ENCODE peak calls at places on chromosome 7, in eight cellular contexts. J is psoas muscle, R is WTC11, A is lung, U is type B pancreatic cell, Q is mucosa of descending colon, M is GM23338, X is AG04450. E is an unnamed sample.

GRCh38 chr7:50418086-50418515 is 32.0 kb downstream of the FIGNL1 start:
- DNase-seq in A (peak; percentile 68), R (peak; percentile 89), M (peak; percentile 96), J (peak; percentile 68), U (no peak), Q (peak; percentile 71), X (peak; percentile 36), E (peak; percentile 90)

GRCh38 chr7:5419523-5420107 is 4.0 kb downstream of the TNRC18 start:
- DNase-seq in U (no peak), R (peak; percentile 46), M (peak; percentile 75), Q (peak; percentile 61), J (no peak), X (no peak), A (no peak), E (peak; percentile 63)

GRCh38 chr7:135308583-135309327 is 75.1 kb downstream of the STRA8 start:
- DNase-seq in R (no peak), A (no peak), U (no peak), X (no peak), J (no peak), Q (no peak), M (no peak), E (no peak)

GRCh38 chr7:26487780-26488535 is 196.3 kb downstream of the SNX10 start:
- DNase-seq in J (no peak), A (no peak), X (no peak), U (no peak), Q (no peak), R (no peak), M (no peak), E (no peak)

GRCh38 chr7:100803398-100804161 is 23.7 kb downstream of the EPHB4 start:
- DNase-seq in M (peak; percentile 87), A (peak; percentile 90), X (peak; percentile 63), Q (no peak), J (peak; percentile 79), U (no peak), R (peak; percentile 59), E (peak; percentile 64)

GRCh38 chr7:4100148-4100547 is 581.9 kb upstream of the FOXK1 start:
- DNase-seq in R (no peak), A (no peak), M (no peak), X (no peak), Q (no peak), U (no peak), J (no peak), E (no peak)

GRCh38 chr7:520503-521161 is 986 bp upstream of the PDGFA start:
- DNase-seq in A (no peak), U (no peak), Q (no peak), J (no peak), R (peak; percentile 52), X (no peak), M (peak; percentile 74), E (no peak)

GRCh38 chr7:101370836-101371235 is 8.2 kb downstream of the COL26A1 start:
- DNase-seq in J (no peak), R (no peak), M (no peak), A (no peak), X (no peak), U (no peak), Q (no peak), E (no peak)

GRCh38 chr7:23530355-23530754 is 1.4 kb downstream of the TRA2A start:
- DNase-seq in U (peak; percentile 4), X (no peak), Q (no peak), A (no peak), R (no peak), M (peak; percentile 71), J (no peak), E (peak; percentile 56)

GRCh38 chr7:128014864-128015263 is 16.4 kb downstream of the LRRC4 start:
- DNase-seq in A (no peak), J (no peak), M (no peak), X (no peak), R (no peak), U (no peak), Q (no peak), E (no peak)

GRCh38 chr7:146090023-146090645 is 26.5 kb upstream of the CNTNAP2 start:
- DNase-seq in M (peak; percentile 56), Q (no peak), U (no peak), X (no peak), J (no peak), R (no peak), A (no peak), E (peak; percentile 1)

GRCh38 chr7:133568544-133568943 is 315.7 kb downstream of the EXOC4 start:
- DNase-seq in M (no peak), J (no peak), Q (no peak), U (no peak), R (no peak), X (no peak), A (no peak), E (no peak)

GRCh38 chr7:68828575-68828974 is 769.7 kb upstream of the AUTS2 start:
- DNase-seq in R (no peak), Q (no peak), X (no peak), M (no peak), A (no peak), J (no peak), U (no peak), E (no peak)

GRCh38 chr7:22569586-22570321 is 69.8 kb upstream of the STEAP1B start:
- DNase-seq in Q (no peak), R (no peak), U (no peak), J (no peak), M (no peak), X (no peak), A (no peak), E (no peak)

GRCh38 chr7:54843961-54844360 is 85.0 kb upstream of the SEC61G start:
- DNase-seq in R (no peak), A (no peak), Q (no peak), X (no peak), M (no peak), U (no peak), J (no peak), E (no peak)

GRCh38 chr7:112416127-112416526 is 34.1 kb upstream of the IFRD1 start:
- DNase-seq in X (no peak), R (no peak), Q (no peak), U (no peak), M (no peak), J (no peak), A (no peak), E (no peak)

GRCh38 chr7:9776900-9777299 is 1196.8 kb upstream of the PHF14 start:
- DNase-seq in M (peak; percentile 36), A (no peak), R (no peak), Q (no peak), X (no peak), U (no peak), J (no peak), E (no peak)

GRCh38 chr7:82468435-82468834 is 24.9 kb upstream of the CACNA2D1 start:
- DNase-seq in A (no peak), M (no peak), U (no peak), R (no peak), Q (no peak), J (no peak), X (no peak), E (no peak)

GRCh38 chr7:4667776-4668509 is 14.2 kb upstream of the FOXK1 start:
- DNase-seq in U (no peak), R (no peak), Q (no peak), A (no peak), J (no peak), X (peak; percentile 72), M (peak; percentile 3), E (no peak)

GRCh38 chr7:33886100-33886623 is 19.2 kb upstream of the BMPER start:
- DNase-seq in M (peak; percentile 87), U (no peak), R (peak; percentile 78), A (no peak), X (no peak), Q (no peak), J (no peak), E (peak; percentile 41)
- TF ChIP-seq CTCF in M (peak; percentile 73), U (peak; percentile 65), R (peak; percentile 33), A (no peak), X (peak; percentile 65), Q (no peak), J (no peak), E (no peak)

DNA sequence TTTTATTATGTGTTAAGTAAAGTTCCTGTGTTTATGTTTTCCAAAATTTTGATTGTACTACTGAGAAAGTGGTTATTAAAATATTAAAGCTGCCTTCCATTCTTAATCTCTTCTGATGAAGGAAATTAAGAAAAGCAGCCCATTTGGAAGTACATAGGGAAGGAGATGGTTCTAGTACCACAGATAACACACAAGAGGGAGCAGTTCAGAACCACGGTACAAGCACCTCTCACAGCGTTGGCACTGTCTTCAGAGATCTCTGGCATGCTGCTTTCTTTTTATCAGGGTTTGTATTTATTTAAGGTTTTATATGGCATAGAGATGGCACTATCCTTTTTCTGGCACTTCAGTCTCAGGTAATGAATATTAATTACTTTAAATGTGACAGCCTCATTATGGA is 111.6 kb downstream of the PHTF2 start:
- DNase-seq in R (no peak), U (no peak), X (no peak), M (peak; percentile 21), A (no peak), J (no peak), Q (no peak), E (no peak)
- TF ChIP-seq CTCF in R (no peak), U (no peak), X (peak; percentile 27), M (peak; percentile 27), A (no peak), J (peak; percentile 5), Q (no peak), E (no peak)

DNA sequence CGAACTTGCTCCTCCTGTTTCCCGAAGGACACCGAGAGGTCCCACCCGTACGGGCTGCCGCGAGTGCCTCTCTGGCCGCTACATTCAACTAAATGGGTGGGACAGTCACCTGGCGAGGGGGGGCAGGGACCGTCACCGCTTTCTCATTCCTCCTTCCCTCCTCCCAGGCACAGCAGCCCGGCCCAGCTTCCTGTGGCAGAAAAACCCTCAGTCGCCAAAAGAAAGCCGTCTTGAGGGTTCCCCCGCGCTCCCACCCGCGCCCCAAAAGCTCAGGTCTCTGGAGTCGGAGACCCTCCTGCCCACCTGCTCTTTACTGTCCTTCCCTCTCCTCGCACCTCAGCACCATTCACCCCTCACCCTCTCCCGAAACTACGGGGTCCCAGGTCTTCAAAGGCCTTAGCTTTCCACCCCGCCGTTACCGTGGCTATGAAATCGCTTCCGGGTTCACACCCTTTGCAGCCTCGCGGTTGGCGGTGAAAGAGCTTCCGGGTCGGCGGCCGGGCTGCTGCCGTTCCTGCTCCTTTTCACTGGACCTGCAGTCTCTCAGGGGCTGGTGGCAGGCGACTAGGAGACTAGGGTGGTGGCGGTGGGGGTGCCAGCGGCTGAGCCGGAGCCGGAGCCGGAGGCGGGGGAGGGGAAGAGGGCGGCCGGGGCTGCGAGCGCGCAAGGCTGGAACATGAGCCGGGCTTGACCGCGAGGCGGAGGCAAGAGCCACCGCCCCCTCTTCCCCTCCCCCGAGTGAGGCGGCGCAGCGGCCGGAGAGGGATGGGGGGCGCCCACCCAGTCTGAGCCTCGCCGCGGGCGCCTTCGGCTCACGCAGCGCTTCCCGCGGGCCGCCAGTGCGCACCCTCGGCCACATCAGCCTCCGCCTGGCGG is at the start of the genes ANKIB1 and KRIT1:
- DNase-seq in R (peak; percentile 84), U (peak; percentile 86), Q (peak; percentile 92), J (peak; percentile 92), X (peak; percentile 21), M (peak; percentile 94), A (peak; percentile 92), E (peak; percentile 79)
- TF ChIP-seq CTCF in R (no peak), U (peak; percentile 35), Q (no peak), J (no peak), X (peak; percentile 16), M (peak; percentile 1), A (no peak), E (no peak)

DNA sequence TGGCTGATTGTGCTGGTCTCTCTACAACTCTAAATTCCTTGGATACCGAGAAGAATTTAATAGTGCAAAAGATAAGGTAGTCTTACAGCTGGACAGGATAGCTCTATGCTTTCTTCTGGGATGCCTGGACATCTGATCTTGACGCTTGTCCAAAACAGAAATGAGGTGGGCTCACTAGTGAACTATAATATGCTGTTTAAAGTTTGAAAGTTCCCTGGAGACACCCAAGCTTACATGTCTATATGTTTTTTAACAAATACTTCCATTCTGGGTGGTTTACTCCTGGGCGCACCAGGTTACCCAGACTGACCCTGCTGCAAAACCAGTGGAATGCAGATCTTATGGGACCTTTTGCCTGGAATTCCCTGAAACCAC is 702.1 kb upstream of the COBL start:
- DNase-seq in X (no peak), U (no peak), R (no peak), A (no peak), Q (no peak), J (no peak), M (no peak), E (no peak)
- TF ChIP-seq CTCF in X (no peak), U (peak; percentile 31), R (peak; percentile 22), A (no peak), Q (no peak), J (no peak), M (no peak), E (no peak)

E was measured in Calu3.